ENCODE peak calls at places on chromosomes 5 and 9, in five cellular contexts. T is breast epithelium, K is endothelial cell of umbilical vein, W is stomach, Y is spleen. A is an unnamed sample.

GRCh38 chr5:56951131-56951945 is 585 bp downstream of the MIER3 start:
- DNase-seq in Y (peak; percentile 86), W (no peak), K (peak; percentile 37), T (no peak), A (peak; percentile 33)

GRCh38 chr5:112109331-112109993 is 309.6 kb downstream of the EPB41L4A start:
- DNase-seq in W (peak; percentile 61), T (peak; percentile 54), K (no peak), Y (no peak), A (no peak)

GRCh38 chr5:143933434-143933833 is 121.5 kb downstream of the HMHB1 start:
- DNase-seq in K (no peak), T (no peak), W (no peak), Y (no peak), A (no peak)

GRCh38 chr5:96297290-96297689 is 135.8 kb downstream of the PCSK1 start:
- DNase-seq in K (no peak), T (no peak), W (no peak), Y (no peak), A (no peak)

GRCh38 chr5:127031147-127031862 is 947 bp upstream of the MARCHF3 start:
- DNase-seq in Y (peak; percentile 91), W (peak; percentile 29), T (no peak), K (no peak), A (no peak)

GRCh38 chr9:91182429-91182828 is 179.3 kb downstream of the AUH start:
- DNase-seq in K (no peak), Y (no peak), T (peak; percentile 73), W (peak; percentile 26), A (no peak)

GRCh38 chr5:15902050-15902449 is 277.5 kb downstream of the MARCHF11 start:
- DNase-seq in W (no peak), Y (no peak), K (no peak), T (no peak), A (no peak)

GRCh38 chr5:87120518-87121314 is 147.0 kb upstream of the RASA1 start:
- DNase-seq in K (peak; percentile 87), Y (no peak), W (no peak), T (no peak), A (no peak)

GRCh38 chr9:114606597-114607207 is 4.4 kb upstream of the TMEM268 start:
- DNase-seq in Y (no peak), T (no peak), W (peak; percentile 64), K (peak; percentile 68), A (no peak)

GRCh38 chr5:58274199-58274598 is 185.7 kb downstream of the PLK2 start:
- DNase-seq in Y (no peak), K (peak; percentile 48), W (no peak), T (no peak), A (no peak)

GRCh38 chr5:116044073-116044472 is 11.8 kb downstream of the ARL14EPL start:
- DNase-seq in K (no peak), W (no peak), T (no peak), Y (no peak), A (no peak)

GRCh38 chr9:19759066-19759465 is 29.8 kb downstream of the SLC24A2 start:
- DNase-seq in T (no peak), W (no peak), K (no peak), Y (no peak), A (no peak)

GRCh38 chr5:43294226-43294625 is 19.0 kb downstream of the HMGCS1 start:
- DNase-seq in W (no peak), Y (no peak), T (no peak), K (peak; percentile 14), A (no peak)

GRCh38 chr9:132019702-132020101 is 60.0 kb downstream of the MED27 start:
- DNase-seq in K (no peak), W (no peak), Y (no peak), T (no peak), A (no peak)

GRCh38 chr9:73780916-73781315 is 629.3 kb downstream of the ANXA1 start:
- DNase-seq in T (no peak), Y (no peak), K (no peak), W (no peak), A (no peak)

GRCh38 chr5:1421521-1422341 is 23.5 kb downstream of the SLC6A3 start:
- DNase-seq in Y (peak; percentile 57), T (no peak), K (no peak), W (no peak), A (no peak)

GRCh38 chr5:60026174-60026573 is 132.6 kb upstream of the PDE4D start:
- DNase-seq in W (no peak), K (no peak), Y (no peak), T (no peak), A (no peak)

GRCh38 chr5:107563957-107564544 is 106.7 kb downstream of the EFNA5 start:
- DNase-seq in K (no peak), Y (no peak), T (no peak), W (no peak), A (no peak)

GRCh38 chr9:98101868-98102273 is 17.2 kb downstream of the TRIM14 start:
- DNase-seq in W (peak; percentile 45), T (peak; percentile 37), K (no peak), Y (peak; percentile 93), A (peak; percentile 75)

GRCh38 chr5:14143843-14144585 is 872 bp downstream of the TRIO start:
- DNase-seq in Y (peak; percentile 92), W (peak; percentile 43), K (no peak), T (peak; percentile 32), A (peak; percentile 51)

GRCh38 chr9:70668751-70669150 is 254.3 kb upstream of the KLF9 start:
- DNase-seq in W (no peak), T (no peak), K (no peak), Y (no peak), A (no peak)

GRCh38 chr5:26700759-26701384 is 337.5 kb downstream of the CDH9 start:
- DNase-seq in Y (no peak), T (no peak), W (no peak), K (no peak), A (no peak)

GRCh38 chr9:132061526-132061925 is 18.1 kb downstream of the MED27 start:
- DNase-seq in T (no peak), W (no peak), Y (no peak), K (no peak), A (no peak)

GRCh38 chr5:39328731-39329130 is 35.6 kb downstream of the C9 start:
- DNase-seq in K (no peak), T (no peak), W (no peak), Y (no peak), A (no peak)

GRCh38 chr5:36041537-36041845 is 25.2 kb downstream of the UGT3A2 start:
- DNase-seq in K (no peak), T (no peak), W (no peak), Y (no peak), A (no peak)

GRCh38 chr5:106195679-106196078 is 1475.1 kb downstream of the EFNA5 start:
- DNase-seq in Y (no peak), W (no peak), K (no peak), T (no peak), A (no peak)

GRCh38 chr5:138573949-138574670 is 1.1 kb downstream of the HSPA9 start:
- DNase-seq in Y (no peak), T (no peak), K (no peak), W (no peak), A (no peak)

GRCh38 chr9:121604654-121605053 is 46.8 kb upstream of the DAB2IP start:
- DNase-seq in K (no peak), T (no peak), Y (no peak), W (no peak), A (no peak)

GRCh38 chr9:121609845-121610637 is 41.4 kb upstream of the DAB2IP start:
- DNase-seq in W (peak; percentile 66), T (peak; percentile 74), Y (no peak), K (peak; percentile 29), A (no peak)

GRCh38 chr9:121610638-121610953 is 40.8 kb upstream of the DAB2IP start:
- DNase-seq in T (no peak), Y (no peak), K (no peak), W (no peak), A (no peak)

GRCh38 chr9:121604242-121604641 is 47.2 kb upstream of the DAB2IP start:
- DNase-seq in T (no peak), K (no peak), W (peak; percentile 42), Y (no peak), A (no peak)

GRCh38 chr9:121607434-121608248 is 43.8 kb upstream of the DAB2IP start:
- DNase-seq in K (no peak), W (no peak), T (no peak), Y (no peak), A (no peak)
- TF ChIP-seq POLR2AphosphoS5 in K (no peak), W (peak; percentile 78), T (no peak), Y (no peak), A (peak; percentile 39)

GRCh38 chr5:72848474-72849428 is 32.3 kb downstream of the TNPO1 start:
- DNase-seq in W (peak; percentile 48), Y (peak; percentile 91), T (no peak), K (peak; percentile 41), A (peak; percentile 57)
- TF ChIP-seq POLR2A in W (no peak), Y (no peak), T (no peak), K (no peak), A (no peak)

DNA sequence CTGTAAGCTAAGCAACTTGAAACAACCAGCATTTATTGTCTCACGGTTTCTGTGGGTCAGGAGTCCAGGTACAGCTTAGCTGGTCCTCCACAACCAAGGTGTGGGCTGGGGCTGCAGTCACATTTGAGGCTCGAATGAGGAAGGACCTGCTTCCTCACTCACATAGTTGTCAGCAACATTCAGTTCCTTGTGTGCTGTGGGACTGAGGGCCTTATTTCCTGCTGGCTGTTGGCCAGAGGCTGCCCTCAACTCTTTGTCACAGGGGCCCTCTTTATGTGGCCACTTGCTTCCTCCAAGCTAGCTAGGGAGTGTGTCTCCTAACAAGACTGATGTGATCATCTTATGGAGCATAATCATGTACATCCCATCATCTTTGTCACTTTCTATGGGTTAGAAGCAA is 29.2 kb upstream of the SEMA4D start:
- DNase-seq in T (no peak), K (no peak), Y (peak; percentile 87), W (peak; percentile 44), A (peak; percentile 40)
- TF ChIP-seq POLR2AphosphoS5 in T (no peak), K (no peak), Y (no peak), W (no peak), A (no peak)

GRCh38 chr9:121599186-121599871 is 52.1 kb upstream of the DAB2IP start:
- DNase-seq in W (peak; percentile 92), T (peak; percentile 83), Y (no peak), K (no peak), A (peak; percentile 65)
- TF ChIP-seq POLR2A in W (no peak), T (no peak), Y (no peak), K (no peak), A (no peak)

DNA sequence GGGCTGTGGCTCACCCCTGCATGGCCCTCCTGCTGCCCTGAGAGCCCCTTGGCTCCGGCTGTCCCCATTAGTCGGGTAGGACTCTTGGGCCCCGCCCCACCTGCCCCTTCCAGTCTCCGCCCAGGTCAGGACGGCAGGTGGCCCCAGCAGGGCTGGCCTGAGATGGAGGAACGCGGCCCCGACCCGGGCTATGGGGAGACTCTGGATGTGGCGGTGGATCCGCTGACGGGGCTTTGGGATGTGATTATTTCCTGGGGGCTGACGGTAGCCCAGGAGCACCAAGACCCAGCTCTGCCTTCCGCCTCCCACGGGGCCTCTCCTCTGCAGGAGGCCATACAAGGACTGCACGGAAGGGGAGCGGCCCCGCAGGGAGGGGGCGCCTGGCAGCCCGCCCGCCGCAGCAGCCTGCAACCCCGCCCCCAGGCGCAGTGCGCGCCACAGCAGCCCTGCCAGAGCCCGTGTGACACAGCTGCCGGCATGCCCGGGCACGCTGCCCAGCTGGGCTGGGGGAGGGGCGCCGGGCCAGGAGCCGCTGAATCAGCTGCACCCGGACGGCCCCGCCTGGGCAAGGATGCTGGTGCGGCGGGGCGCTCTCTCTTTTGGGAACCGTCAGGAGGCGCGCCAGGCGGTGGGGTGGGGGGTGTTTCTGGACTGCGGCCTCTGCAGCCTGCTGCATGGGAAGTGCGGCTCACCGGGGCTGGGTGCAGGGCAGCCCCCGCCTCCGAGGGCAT is 9.2 kb downstream of the TMEM250 start:
- DNase-seq in T (peak; percentile 85), W (peak; percentile 96), Y (peak; percentile 98), K (peak; percentile 87), A (peak; percentile 96)
- TF ChIP-seq POLR2AphosphoS5 in T (peak; percentile 43), W (peak; percentile 87), Y (peak; percentile 92), K (peak; percentile 98), A (peak; percentile 91)